ENCODE peak calls at places on chromosome 21, in four cellular contexts. W is effector memory CD8-positive, alpha-beta T cell; Z is A172; A is activated CD8-positive, alpha-beta T cell treated with anti-CD3 and anti-CD28 coated beads for 36 hours. U is an unnamed sample.

GRCh38 chr21:44549525-44550211 is 1.6 kb downstream of the KRTAP10-2 start:
- DNase-seq in W (no peak), Z (no peak), A (no peak), U (no peak)

GRCh38 chr21:36784942-36785341 is 86.0 kb downstream of the SIM2 start:
- DNase-seq in W (no peak), Z (no peak), A (no peak), U (no peak)

GRCh38 chr21:36482181-36482580 is 2.3 kb upstream of the CLDN14 start:
- DNase-seq in W (no peak), Z (no peak), A (no peak), U (no peak)

GRCh38 chr21:16794944-16795343 is 717.9 kb upstream of the CXADR start:
- DNase-seq in W (no peak), Z (peak), A (no peak), U (no peak)

GRCh38 chr21:32585042-32585710 is at the start of gene TCP10L:
- DNase-seq in W (no peak), Z (no peak), A (no peak), U (no peak)

GRCh38 chr21:44687671-44688070 is 5.7 kb upstream of the KRTAP12-1 start:
- DNase-seq in W (no peak), Z (no peak), A (no peak), U (no peak)

GRCh38 chr21:45772180-45772579 is 128.7 kb downstream of the PCBP3 start:
- DNase-seq in W (no peak), Z (no peak), A (no peak), U (no peak)

GRCh38 chr21:16865612-16866011 is 647.2 kb upstream of the CXADR start:
- DNase-seq in W (no peak), Z (no peak), A (no peak), U (no peak)

GRCh38 chr21:39137248-39138186 is 45.7 kb downstream of the PSMG1 start:
- DNase-seq in W (no peak), Z (peak), A (peak), U (no peak)

GRCh38 chr21:17660449-17660848 is 47.7 kb upstream of the BTG3 start:
- DNase-seq in W (no peak), Z (peak), A (no peak), U (no peak)

GRCh38 chr21:35257413-35257812 is 208.3 kb upstream of the RUNX1 start:
- DNase-seq in W (no peak), Z (peak), A (no peak), U (no peak)

GRCh38 chr21:40563845-40564717 is 282.9 kb downstream of the DSCAM start:
- DNase-seq in W (no peak), Z (no peak), A (no peak), U (no peak)

GRCh38 chr21:20591294-20591693 is 406.9 kb upstream of the NCAM2 start:
- DNase-seq in W (no peak), Z (no peak), A (no peak), U (no peak)

GRCh38 chr21:45003331-45004058 is 63.7 kb downstream of the SLX9 start:
- DNase-seq in W (no peak), Z (no peak), A (no peak), U (no peak)

GRCh38 chr21:39314155-39315027 is 959 bp upstream of the BRWD1 start:
- DNase-seq in W (no peak), Z (peak), A (peak), U (peak)

GRCh38 chr21:41611966-41612606 is 104.1 kb upstream of the TMPRSS2 start:
- DNase-seq in W (no peak), Z (peak), A (peak), U (peak)

GRCh38 chr21:36526104-36526503 is 46.2 kb upstream of the CLDN14 start:
- DNase-seq in W (no peak), Z (no peak), A (no peak), U (no peak)

GRCh38 chr21:26443291-26443690 is 129.8 kb downstream of the CYYR1 start:
- DNase-seq in W (no peak), Z (no peak), A (no peak), U (no peak)

U was measured in NCI-H1105.